ENCODE peak calls at places on chromosomes 2 and 18, in seven cellular contexts. L is ovary, X is heart right ventricle, W is left ventricle myocardium inferior, M is neural progenitor cell, Y is tibial artery, Q is mammary epithelial cell. D is an unnamed sample.

GRCh38 chr2:238117199-238118154 is 17.3 kb downstream of the ESPNL start:
- DNase-seq in X (no peak), L (no peak), W (peak), Y (no peak), M (no peak), Q (peak), D (no peak)

GRCh38 chr2:19750136-19750535 is 151.6 kb downstream of the TTC32 start:
- DNase-seq in M (no peak), W (no peak), X (no peak), L (no peak), Y (no peak), Q (no peak), D (no peak)

GRCh38 chr2:234989183-234989701 is 37.4 kb downstream of the SH3BP4 start:
- DNase-seq in W (peak), M (no peak), Y (peak), L (no peak), X (peak), Q (peak), D (peak)

GRCh38 chr2:237422309-237422708 is 8.3 kb upstream of the COL6A3 start:
- DNase-seq in W (no peak), Y (no peak), M (no peak), X (no peak), L (no peak), Q (no peak), D (no peak)

GRCh38 chr2:165646321-165646801 is 147.7 kb downstream of the GALNT3 start:
- DNase-seq in W (no peak), Q (no peak), Y (no peak), M (no peak), X (no peak), L (no peak), D (no peak)

GRCh38 chr2:143802242-143802641 is 673.0 kb downstream of the ARHGAP15 start:
- DNase-seq in L (no peak), W (no peak), Y (no peak), M (no peak), X (no peak), Q (peak), D (no peak)

GRCh38 chr2:232085179-232085578 is 123.7 kb downstream of the DIS3L2 start:
- DNase-seq in W (no peak), L (no peak), X (no peak), M (no peak), Y (no peak), Q (no peak), D (no peak)

GRCh38 chr2:55050133-55050994 is at the start of gene RTN4:
- DNase-seq in L (peak), X (peak), W (peak), M (peak), Q (peak), Y (peak), D (peak)

GRCh38 chr2:161165266-161165665 is 5.0 kb downstream of the TANK start:
- DNase-seq in L (no peak), W (no peak), Y (no peak), Q (peak), M (no peak), X (no peak), D (no peak)

GRCh38 chr2:225737556-225737955 is 338.0 kb downstream of the NYAP2 start:
- DNase-seq in W (no peak), M (no peak), X (no peak), L (no peak), Q (peak), Y (no peak), D (no peak)

GRCh38 chr18:34085140-34085739 is 139.5 kb downstream of the NOL4 start:
- DNase-seq in Q (no peak), W (no peak), X (no peak), L (no peak), Y (no peak), M (no peak), D (no peak)

GRCh38 chr18:57666818-57667497 is 45.3 kb upstream of the NARS1 start:
- DNase-seq in L (no peak), M (no peak), Y (no peak), Q (peak), X (no peak), W (no peak), D (no peak)

GRCh38 chr2:189522435-189523151 is 58.0 kb downstream of the SLC40A1 start:
- DNase-seq in Y (no peak), X (no peak), M (no peak), L (no peak), W (no peak), Q (no peak), D (no peak)

GRCh38 chr2:231519975-231520555 is 10.2 kb downstream of the NMUR1 start:
- DNase-seq in Y (peak), Q (no peak), W (no peak), X (no peak), L (no peak), M (no peak), D (no peak)

GRCh38 chr2:214193943-214194342 is 216.9 kb upstream of the VWC2L start:
- DNase-seq in X (no peak), Y (no peak), Q (peak), W (no peak), L (no peak), M (no peak), D (no peak)

GRCh38 chr18:44589709-44590108 is 91.0 kb upstream of the SETBP1 start:
- DNase-seq in Y (no peak), L (no peak), Q (peak), W (no peak), X (no peak), M (no peak), D (no peak)

GRCh38 chr2:223621901-223622300 is 19.7 kb upstream of the SCG2 start:
- DNase-seq in L (no peak), Q (no peak), W (no peak), X (no peak), Y (no peak), M (peak), D (no peak)

GRCh38 chr18:13139885-13140450 is 78.6 kb upstream of the LDLRAD4 start:
- DNase-seq in W (no peak), X (no peak), Q (no peak), Y (no peak), L (no peak), M (no peak), D (no peak)

GRCh38 chr2:195382186-195382585 is 274.8 kb upstream of the SLC39A10 start:
- DNase-seq in Q (no peak), X (no peak), L (no peak), M (no peak), Y (no peak), W (no peak), D (no peak)

GRCh38 chr18:24497052-24497754 is 36.8 kb downstream of the HRH4 start:
- DNase-seq in W (no peak), Y (no peak), X (no peak), Q (peak), L (no peak), M (no peak), D (no peak)

GRCh38 chr18:56702946-56703345 is 51.8 kb downstream of the WDR7 start:
- DNase-seq in W (no peak), Y (no peak), X (no peak), L (no peak), M (peak), Q (peak), D (no peak)

GRCh38 chr2:111709321-111709720 is 174.7 kb downstream of the ANAPC1 start:
- DNase-seq in L (no peak), Q (no peak), W (no peak), M (no peak), Y (no peak), X (no peak), D (no peak)

GRCh38 chr18:76803814-76804213 is 18.5 kb upstream of the ZNF236 start:
- DNase-seq in M (peak), Q (peak), L (peak), Y (peak), X (peak), W (peak), D (no peak)

GRCh38 chr2:26922638-26923466 is 47.6 kb upstream of the MAPRE3 start:
- DNase-seq in M (peak), L (peak), Y (peak), Q (peak), X (peak), W (peak), D (peak)

GRCh38 chr2:222532315-222532714 is 108.0 kb downstream of the SGPP2 start:
- DNase-seq in X (no peak), W (no peak), L (no peak), M (no peak), Y (no peak), Q (peak), D (no peak)
- H3K27ac ChIP-seq in X (no peak), W (no peak), L (no peak), M (no peak), Y (no peak), Q (no peak), D (no peak)

DNA sequence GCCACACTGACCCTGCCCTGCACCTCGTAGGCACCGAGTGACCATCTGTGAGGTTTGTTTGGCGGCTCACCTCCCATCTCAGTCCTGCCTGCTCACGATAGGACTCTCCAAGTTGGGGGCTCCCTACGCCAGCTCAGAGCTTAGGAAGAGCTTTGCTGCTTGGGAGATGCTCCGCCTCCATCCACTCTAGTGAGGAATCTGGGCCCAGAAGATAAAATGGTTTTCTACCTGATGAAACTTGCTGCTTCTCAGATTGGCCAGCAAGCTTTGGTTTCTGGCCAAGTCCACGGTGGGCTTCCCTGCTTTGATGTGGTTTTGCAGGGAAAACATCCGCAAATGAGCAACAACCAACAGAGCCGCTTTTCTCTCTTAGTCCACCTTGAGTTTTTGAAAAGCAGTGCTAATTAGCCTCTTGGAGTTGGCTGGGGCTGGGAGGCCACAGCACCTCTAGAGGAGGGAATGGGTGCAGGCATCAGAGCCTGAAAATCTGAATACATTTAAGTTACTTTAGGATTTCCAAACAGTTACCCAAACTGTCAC is 42.2 kb downstream of the THNSL2 start:
- DNase-seq in W (no peak), L (no peak), M (peak), X (no peak), Y (no peak), Q (peak), D (no peak)
- TF ChIP-seq CTCF in W (peak), L (no peak), M (peak), X (peak), Y (no peak), Q (peak), D (no peak)

GRCh38 chr2:180145163-180145562 is 138.1 kb upstream of the CWC22 start:
- DNase-seq in M (peak), L (no peak), Y (no peak), W (no peak), Q (no peak), X (no peak), D (no peak)

GRCh38 chr2:180146114-180146513 is 139.0 kb upstream of the CWC22 start:
- DNase-seq in L (no peak), X (no peak), Y (no peak), Q (no peak), W (no peak), M (no peak), D (no peak)

GRCh38 chr2:180141600-180141999 is 134.5 kb upstream of the CWC22 start:
- DNase-seq in M (no peak), W (no peak), Q (no peak), Y (no peak), L (no peak), X (no peak), D (no peak)

GRCh38 chr2:180144311-180144813 is 137.3 kb upstream of the CWC22 start:
- DNase-seq in M (no peak), W (no peak), Q (no peak), L (no peak), X (no peak), Y (no peak), D (no peak)

DNA sequence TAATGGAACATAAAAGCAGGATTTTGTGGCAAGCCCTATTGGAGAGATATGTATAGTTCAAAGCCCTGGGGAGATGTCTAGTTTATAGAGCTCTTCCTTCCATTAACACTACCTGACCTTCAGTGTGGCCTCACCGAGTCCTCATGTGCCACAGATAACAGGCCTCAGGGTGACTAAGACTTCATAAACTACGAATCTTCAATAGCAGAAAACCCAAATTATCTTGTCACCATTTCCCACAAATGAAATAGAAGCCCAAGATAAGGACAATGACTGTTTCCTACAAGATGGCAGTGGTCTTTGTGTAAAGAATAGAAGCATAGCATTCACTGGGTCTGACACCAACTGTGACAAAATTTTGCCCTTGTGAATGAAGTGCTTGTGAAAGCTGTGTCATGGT is 136.5 kb upstream of the CWC22 start:
- DNase-seq in Q (no peak), M (no peak), W (no peak), Y (no peak), X (no peak), L (no peak), D (no peak)
- H3K27ac ChIP-seq in Q (no peak), M (no peak), W (no peak), Y (no peak), X (no peak), L (no peak), D (no peak)

GRCh38 chr2:139791330-139791729 is 1011.1 kb upstream of the NXPH2 start:
- DNase-seq in Y (no peak), W (no peak), L (no peak), Q (no peak), X (no peak), M (no peak), D (no peak)

DNA sequence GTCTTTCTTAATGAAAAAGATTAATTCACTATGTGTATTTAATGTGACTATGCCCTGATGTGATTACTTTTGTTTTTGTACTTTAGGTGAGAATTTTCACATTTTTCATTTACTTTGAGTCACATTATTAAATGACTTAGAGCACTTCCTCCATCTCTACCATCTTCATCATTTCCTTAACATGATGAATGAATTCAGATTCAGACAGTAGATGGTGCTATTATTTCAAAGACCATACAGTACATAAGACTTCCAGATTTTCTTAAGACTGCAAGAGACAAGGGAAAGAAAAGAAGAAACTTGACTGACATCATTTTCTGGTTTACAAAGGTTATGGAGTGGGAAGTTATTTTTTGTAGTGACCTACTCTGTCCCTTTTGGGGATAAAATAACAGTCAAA is 1010.6 kb upstream of the NXPH2 start:
- DNase-seq in X (no peak), L (no peak), W (no peak), Q (peak), Y (no peak), M (no peak), D (no peak)
- TF ChIP-seq CTCF in X (peak), L (no peak), W (peak), Q (peak), Y (no peak), M (peak), D (peak)

GRCh38 chr2:106561803-106562202 is 74.6 kb downstream of the CD8B2 start:
- DNase-seq in L (no peak), W (no peak), X (no peak), M (no peak), Q (no peak), Y (no peak), D (no peak)

GRCh38 chr2:106562232-106562631 is 75.1 kb downstream of the CD8B2 start:
- DNase-seq in Y (no peak), Q (no peak), M (no peak), L (no peak), X (no peak), W (no peak), D (no peak)

GRCh38 chr2:106562826-106563594 is 75.8 kb downstream of the CD8B2 start:
- DNase-seq in M (peak), Y (no peak), L (no peak), W (no peak), X (no peak), Q (no peak), D (no peak)

GRCh38 chr2:106560773-106561172 is 73.6 kb downstream of the CD8B2 start:
- DNase-seq in W (no peak), L (no peak), Q (no peak), Y (no peak), X (no peak), M (no peak), D (no peak)

GRCh38 chr2:106561356-106561755 is 74.2 kb downstream of the CD8B2 start:
- DNase-seq in X (peak), W (peak), M (no peak), L (no peak), Y (peak), Q (no peak), D (no peak)
- H3K27ac ChIP-seq in X (no peak), W (peak), M (no peak), L (no peak), Y (peak), Q (no peak), D (no peak)

GRCh38 chr2:88500691-88501090 is 48.2 kb upstream of the FOXI3 start:
- DNase-seq in X (no peak), M (no peak), L (no peak), W (no peak), Q (peak), Y (no peak), D (no peak)
- TF ChIP-seq CTCF in X (no peak), M (no peak), L (no peak), W (no peak), Q (no peak), Y (no peak), D (no peak)

GRCh38 chr2:95062716-95063400 is 37.4 kb downstream of the MAL start:
- DNase-seq in X (no peak), Y (no peak), M (no peak), W (no peak), Q (peak), L (no peak), D (no peak)

GRCh38 chr2:95061119-95061512 is 35.6 kb downstream of the MAL start:
- DNase-seq in X (no peak), L (no peak), Y (peak), W (no peak), Q (no peak), M (no peak), D (no peak)

GRCh38 chr2:95060446-95061118 is 35.1 kb downstream of the MAL start:
- DNase-seq in L (no peak), Y (no peak), X (no peak), M (no peak), W (no peak), Q (no peak), D (peak)

GRCh38 chr2:95062247-95062646 is 36.7 kb downstream of the MAL start:
- DNase-seq in Q (no peak), L (no peak), Y (peak), W (no peak), M (no peak), X (no peak), D (no peak)

DNA sequence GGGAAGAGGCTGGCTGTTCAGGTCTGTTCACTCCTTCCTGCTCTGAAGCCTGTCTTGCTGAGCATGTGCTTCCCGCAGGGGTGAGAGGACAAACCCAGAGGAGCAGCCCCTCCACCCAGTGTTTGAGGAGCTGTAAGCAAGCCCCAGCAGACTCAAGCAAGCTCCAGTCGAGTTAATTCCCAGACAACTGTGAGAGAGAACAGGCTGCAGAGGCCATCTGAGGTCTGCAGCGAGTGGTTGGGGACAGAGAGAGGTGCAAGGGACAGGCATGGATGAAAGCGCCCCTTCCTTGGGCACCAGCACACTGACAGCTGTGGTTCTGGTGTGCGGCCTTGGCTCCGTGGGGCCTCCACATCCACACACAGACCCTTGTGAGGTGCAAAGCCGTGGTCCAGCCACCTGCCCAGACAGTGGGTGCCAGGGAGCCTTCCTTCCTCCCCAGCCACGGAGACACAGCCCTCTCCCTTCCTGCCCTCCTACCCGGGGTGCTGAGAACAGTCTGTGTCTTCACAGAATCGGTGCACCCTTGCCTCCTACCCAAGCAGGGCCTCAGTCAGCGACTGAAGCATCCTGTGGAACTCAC is 36.2 kb downstream of the MAL start:
- DNase-seq in Y (peak), X (no peak), Q (no peak), L (no peak), W (no peak), M (no peak), D (no peak)
- H3K27ac ChIP-seq in Y (no peak), X (no peak), Q (no peak), L (no peak), W (no peak), M (no peak), D (peak)

GRCh38 chr18:62566199-62566598 is 43.4 kb downstream of the ZCCHC2 start:
- DNase-seq in M (peak), Y (no peak), W (no peak), Q (no peak), X (no peak), L (no peak), D (no peak)
- TF ChIP-seq CTCF in M (peak), Y (no peak), W (peak), Q (no peak), X (peak), L (no peak), D (peak)

D was measured in dorsolateral prefrontal cortex.